ENCODE peak calls at places on chromosomes 2 and 18, in nine cellular contexts. V is SW480; Q is NAMALWA; W is NCI-H524; T is endothelial cell; D is NCI-H1105; C is activated CD4-positive, alpha-beta T cell treated with anti-CD3 and anti-CD28 coated beads, Interleukin-2, amount 10 ng/mL, durations not matched to agents 7 days and 5 days; Y is stimulated activated naive CD8-positive, alpha-beta T cell treated with anti-CD3 and anti-CD28 coated beads, Interleukin-15, Interleukin-2, amounts not matched to agents 100 U/mL and 50 U/mL, for 24 hours; S is fibroblast of pulmonary artery. N is an unnamed sample.

GRCh38 chr2:120880381-120880780 is 144.7 kb downstream of the GLI2 start:
- DNase-seq in S (no peak), T (no peak), Y (no peak), W (peak; percentile 48), V (no peak), C (no peak), D (no peak), Q (no peak), N (no peak)

GRCh38 chr2:39719317-39719716 is 53.6 kb downstream of the TMEM178A start:
- DNase-seq in Q (no peak), Y (no peak), S (no peak), D (no peak), C (no peak), V (no peak), T (no peak), W (no peak), N (no peak)

GRCh38 chr2:98412751-98413445 is 31.8 kb upstream of the INPP4A start:
- DNase-seq in V (peak; percentile 76), S (peak; percentile 70), T (peak; percentile 57), W (peak; percentile 24), Q (peak; percentile 86), C (peak; percentile 79), Y (peak; percentile 58), D (no peak), N (peak; percentile 70)

GRCh38 chr2:234514873-234515638 is 18.2 kb upstream of the ARL4C start:
- DNase-seq in D (no peak), Q (no peak), T (no peak), W (no peak), S (no peak), C (no peak), Y (no peak), V (no peak), N (no peak)

GRCh38 chr2:216670266-216671080 is 24.9 kb downstream of the IGFBP5 start:
- DNase-seq in V (no peak), S (no peak), C (no peak), W (no peak), D (no peak), Q (no peak), Y (no peak), T (no peak), N (no peak)

GRCh38 chr2:131413148-131413747 is 49.3 kb upstream of the RAB6D start:
- DNase-seq in Q (peak; percentile 85), C (peak; percentile 52), V (peak; percentile 59), W (no peak), S (peak; percentile 83), D (peak; percentile 41), Y (peak; percentile 15), T (no peak), N (peak; percentile 49)

GRCh38 chr2:217954971-217955740 is 47.6 kb downstream of the TNS1 start:
- DNase-seq in W (no peak), T (no peak), C (no peak), Q (no peak), S (no peak), D (no peak), V (no peak), Y (no peak), N (no peak)

GRCh38 chr2:112658301-112658700 is 12.6 kb downstream of the SLC20A1 start:
- DNase-seq in W (no peak), V (no peak), C (no peak), Y (no peak), D (no peak), S (no peak), T (no peak), Q (no peak), N (no peak)

GRCh38 chr2:25379535-25379934 is 37.8 kb upstream of the DNMT3A start:
- DNase-seq in W (peak; percentile 64), T (no peak), Y (no peak), Q (no peak), D (no peak), S (no peak), V (no peak), C (no peak), N (no peak)

GRCh38 chr2:124025349-124025720 is 248 bp downstream of the CNTNAP5 start:
- DNase-seq in C (no peak), Y (no peak), V (no peak), W (peak; percentile 29), Q (no peak), T (no peak), S (no peak), D (no peak), N (no peak)

GRCh38 chr2:180413331-180413730 is 406.2 kb upstream of the CWC22 start:
- DNase-seq in S (no peak), D (no peak), T (no peak), Y (no peak), W (no peak), V (no peak), Q (no peak), C (no peak), N (no peak)

GRCh38 chr18:74173434-74173750 is 25.1 kb downstream of the TIMM21 start:
- DNase-seq in Y (no peak), T (no peak), C (no peak), V (no peak), Q (no peak), D (no peak), S (no peak), W (no peak), N (no peak)

GRCh38 chr2:25309402-25309801 is 32.3 kb downstream of the DNMT3A start:
- DNase-seq in C (peak; percentile 74), V (peak; percentile 46), W (peak; percentile 20), D (peak; percentile 48), T (peak; percentile 77), Y (peak; percentile 79), S (peak; percentile 65), Q (peak; percentile 74), N (peak; percentile 81)

GRCh38 chr2:217106650-217107014 is 246.8 kb upstream of the TNP1 start:
- DNase-seq in Y (no peak), V (no peak), T (no peak), S (peak; percentile 35), W (no peak), Q (peak; percentile 8), C (no peak), D (no peak), N (no peak)

N was measured in activated naive CD4-positive, alpha-beta T cell treated with anti-CD3 and anti-CD28 coated beads for 36 hours.